ENCODE peak calls at places on chromosomes 7 and 10, in five cellular contexts. Z, C, T, M and R are unnamed samples.

GRCh38 chr7:155470686-155471638 is 13.0 kb downstream of the EN2 start:
- DNase-seq in Z (peak), C (no peak), T (peak), M (no peak), R (no peak)

GRCh38 chr7:12801107-12801506 is 113.7 kb downstream of the ARL4A start:
- DNase-seq in Z (no peak), C (no peak), T (no peak), M (no peak), R (no peak)

GRCh38 chr7:568681-569035 is 49.0 kb upstream of the PDGFA start:
- DNase-seq in Z (no peak), C (no peak), T (no peak), M (no peak), R (no peak)

GRCh38 chr10:14698487-14699170 is 76.1 kb downstream of the FAM107B start:
- DNase-seq in Z (peak), C (peak), T (no peak), M (peak), R (peak)

GRCh38 chr7:101237206-101238067 is at the start of gene CLDN15:
- DNase-seq in Z (no peak), C (no peak), T (peak), M (no peak), R (no peak)

GRCh38 chr7:14905764-14906163 is 3.2 kb upstream of the DGKB start:
- DNase-seq in Z (no peak), C (no peak), T (no peak), M (no peak), R (no peak)

GRCh38 chr10:47295411-47295810 is 4.6 kb upstream of the GDF10 start:
- DNase-seq in Z (no peak), C (no peak), T (no peak), M (no peak), R (no peak)

GRCh38 chr7:137798073-137798763 is 48.6 kb downstream of the DGKI start:
- DNase-seq in Z (no peak), C (no peak), T (no peak), M (no peak), R (no peak)

GRCh38 chr7:130901209-130901783 is 167.3 kb upstream of the KLF14 start:
- DNase-seq in Z (peak), C (peak), T (no peak), M (peak), R (peak)

GRCh38 chr10:94038024-94038423 is 44.3 kb downstream of the PLCE1 start:
- DNase-seq in Z (no peak), C (peak), T (no peak), M (peak), R (no peak)

GRCh38 chr7:31052841-31053601 is 913 bp downstream of the ADCYAP1R1 start:
- DNase-seq in Z (no peak), C (no peak), T (peak), M (no peak), R (no peak)